ENCODE peak calls at places on chromosomes 3 and 15, in ten cellular contexts. One of them, this sample, is unnamed. For H3K4me1, the result is how much of the 10 kb centered on the place peaks cover.

GRCh38 chr15:88901713-88902490 is 6.6 kb upstream of the HAPLN3 start:
- DNase-seq in esophagus squamous epithelium: no peak
- DNase-seq in endodermal cell: no peak
- DNase-seq in heart left ventricle: no peak
- DNase-seq in upper lobe of left lung: no peak
- DNase-seq in astrocyte: no peak
- DNase-seq in uterus: no peak
- DNase-seq in fibroblast of lung: no peak
- DNase-seq in OCI-LY7: no peak
- DNase-seq in body of pancreas: no peak
- DNase-seq in this sample: no peak

GRCh38 chr3:127706312-127706711 is 33.6 kb downstream of the ABTB1 start:
- DNase-seq in esophagus squamous epithelium: no peak
- DNase-seq in endodermal cell: peak
- DNase-seq in heart left ventricle: peak
- DNase-seq in upper lobe of left lung: peak
- DNase-seq in astrocyte: no peak
- DNase-seq in uterus: no peak
- DNase-seq in fibroblast of lung: no peak
- DNase-seq in OCI-LY7: no peak
- DNase-seq in body of pancreas: no peak
- DNase-seq in this sample: peak

GRCh38 chr3:129429597-129429996 is 1.2 kb upstream of the EFCAB12 start:
- DNase-seq in esophagus squamous epithelium: no peak
- DNase-seq in endodermal cell: peak
- DNase-seq in heart left ventricle: no peak
- DNase-seq in upper lobe of left lung: no peak
- DNase-seq in astrocyte: no peak
- DNase-seq in uterus: no peak
- DNase-seq in fibroblast of lung: no peak
- DNase-seq in OCI-LY7: no peak
- DNase-seq in body of pancreas: no peak
- DNase-seq in this sample: no peak

GRCh38 chr15:71730277-71731144 is 79.8 kb upstream of the NR2E3 start:
- DNase-seq in esophagus squamous epithelium: no peak
- DNase-seq in endodermal cell: peak
- DNase-seq in heart left ventricle: peak
- DNase-seq in upper lobe of left lung: peak
- DNase-seq in astrocyte: peak
- DNase-seq in uterus: peak
- DNase-seq in fibroblast of lung: peak
- DNase-seq in OCI-LY7: peak
- DNase-seq in body of pancreas: peak
- DNase-seq in this sample: no peak

GRCh38 chr3:16896094-16896627 is 11.4 kb downstream of the PLCL2 start:
- DNase-seq in esophagus squamous epithelium: no peak
- DNase-seq in endodermal cell: no peak
- DNase-seq in heart left ventricle: no peak
- DNase-seq in upper lobe of left lung: no peak
- DNase-seq in astrocyte: no peak
- DNase-seq in uterus: no peak
- DNase-seq in fibroblast of lung: no peak
- DNase-seq in OCI-LY7: no peak
- DNase-seq in body of pancreas: no peak
- DNase-seq in this sample: no peak

GRCh38 chr15:99104788-99105515 is at the start of gene SYNM:
- DNase-seq in esophagus squamous epithelium: no peak
- DNase-seq in endodermal cell: peak
- DNase-seq in heart left ventricle: peak
- DNase-seq in upper lobe of left lung: peak
- DNase-seq in astrocyte: peak
- DNase-seq in uterus: peak
- DNase-seq in fibroblast of lung: peak
- DNase-seq in OCI-LY7: peak
- DNase-seq in body of pancreas: peak
- DNase-seq in this sample: peak

GRCh38 chr15:65372787-65373067 is 5.1 kb downstream of the IGDCC3 start:
- DNase-seq in esophagus squamous epithelium: no peak
- DNase-seq in endodermal cell: no peak
- DNase-seq in heart left ventricle: no peak
- DNase-seq in upper lobe of left lung: no peak
- DNase-seq in astrocyte: no peak
- DNase-seq in uterus: no peak
- DNase-seq in fibroblast of lung: no peak
- DNase-seq in OCI-LY7: no peak
- DNase-seq in body of pancreas: no peak
- DNase-seq in this sample: no peak

GRCh38 chr3:48957006-48957705 is 32.9 kb upstream of the P4HTM start:
- DNase-seq in esophagus squamous epithelium: no peak
- DNase-seq in endodermal cell: no peak
- DNase-seq in heart left ventricle: no peak
- DNase-seq in upper lobe of left lung: no peak
- DNase-seq in astrocyte: no peak
- DNase-seq in uterus: no peak
- DNase-seq in fibroblast of lung: no peak
- DNase-seq in OCI-LY7: no peak
- DNase-seq in body of pancreas: no peak
- DNase-seq in this sample: no peak

GRCh38 chr3:159764211-159765024 is 224.2 kb upstream of the IL12A start:
- DNase-seq in esophagus squamous epithelium: no peak
- DNase-seq in endodermal cell: no peak
- DNase-seq in heart left ventricle: peak
- DNase-seq in upper lobe of left lung: peak
- DNase-seq in astrocyte: peak
- DNase-seq in uterus: no peak
- DNase-seq in fibroblast of lung: peak
- DNase-seq in OCI-LY7: no peak
- DNase-seq in body of pancreas: peak
- DNase-seq in this sample: peak

GRCh38 chr3:73623996-73624362 is 762 bp downstream of the PDZRN3 start:
- DNase-seq in esophagus squamous epithelium: no peak
- DNase-seq in endodermal cell: peak
- DNase-seq in heart left ventricle: peak
- DNase-seq in upper lobe of left lung: no peak
- DNase-seq in astrocyte: peak
- DNase-seq in uterus: peak
- DNase-seq in fibroblast of lung: peak
- DNase-seq in OCI-LY7: no peak
- DNase-seq in body of pancreas: peak
- DNase-seq in this sample: peak
- H3K4me3 ChIP-seq in esophagus squamous epithelium: peak
- H3K4me3 ChIP-seq in endodermal cell: peak
- H3K4me3 ChIP-seq in heart left ventricle: peak
- H3K4me3 ChIP-seq in upper lobe of left lung: peak
- H3K4me3 ChIP-seq in astrocyte: peak
- H3K4me3 ChIP-seq in uterus: peak
- H3K4me3 ChIP-seq in fibroblast of lung: peak
- H3K4me3 ChIP-seq in OCI-LY7: no peak
- H3K4me3 ChIP-seq in body of pancreas: peak
- H3K4me3 ChIP-seq in this sample: peak

GRCh38 chr15:39139431-39140059 is 441.3 kb upstream of the THBS1 start:
- DNase-seq in esophagus squamous epithelium: no peak
- DNase-seq in endodermal cell: no peak
- DNase-seq in heart left ventricle: no peak
- DNase-seq in upper lobe of left lung: no peak
- DNase-seq in astrocyte: no peak
- DNase-seq in uterus: no peak
- DNase-seq in fibroblast of lung: no peak
- DNase-seq in OCI-LY7: no peak
- DNase-seq in body of pancreas: no peak
- DNase-seq in this sample: no peak

GRCh38 chr15:39134282-39134681 is 446.6 kb upstream of the THBS1 start:
- DNase-seq in esophagus squamous epithelium: no peak
- DNase-seq in endodermal cell: no peak
- DNase-seq in heart left ventricle: no peak
- DNase-seq in upper lobe of left lung: no peak
- DNase-seq in astrocyte: no peak
- DNase-seq in uterus: no peak
- DNase-seq in fibroblast of lung: no peak
- DNase-seq in OCI-LY7: no peak
- DNase-seq in body of pancreas: no peak
- DNase-seq in this sample: no peak

GRCh38 chr15:39132071-39132470 is 448.8 kb upstream of the THBS1 start:
- DNase-seq in esophagus squamous epithelium: no peak
- DNase-seq in endodermal cell: no peak
- DNase-seq in heart left ventricle: no peak
- DNase-seq in upper lobe of left lung: no peak
- DNase-seq in astrocyte: no peak
- DNase-seq in uterus: no peak
- DNase-seq in fibroblast of lung: no peak
- DNase-seq in OCI-LY7: no peak
- DNase-seq in body of pancreas: no peak
- DNase-seq in this sample: no peak

GRCh38 chr15:39133201-39133600 is 447.7 kb upstream of the THBS1 start:
- DNase-seq in esophagus squamous epithelium: no peak
- DNase-seq in endodermal cell: no peak
- DNase-seq in heart left ventricle: no peak
- DNase-seq in upper lobe of left lung: no peak
- DNase-seq in astrocyte: peak
- DNase-seq in uterus: no peak
- DNase-seq in fibroblast of lung: peak
- DNase-seq in OCI-LY7: no peak
- DNase-seq in body of pancreas: no peak
- DNase-seq in this sample: no peak

GRCh38 chr15:39135989-39136388 is 444.9 kb upstream of the THBS1 start:
- DNase-seq in esophagus squamous epithelium: no peak
- DNase-seq in endodermal cell: no peak
- DNase-seq in heart left ventricle: no peak
- DNase-seq in upper lobe of left lung: no peak
- DNase-seq in astrocyte: peak
- DNase-seq in uterus: no peak
- DNase-seq in fibroblast of lung: peak
- DNase-seq in OCI-LY7: no peak
- DNase-seq in body of pancreas: no peak
- DNase-seq in this sample: no peak
- H3K4me1 ChIP-seq in esophagus squamous epithelium: under half
- H3K4me1 ChIP-seq in endodermal cell: under half
- H3K4me1 ChIP-seq in heart left ventricle: under half
- H3K4me1 ChIP-seq in upper lobe of left lung: under half
- H3K4me1 ChIP-seq in astrocyte: under half
- H3K4me1 ChIP-seq in uterus: under half
- H3K4me1 ChIP-seq in fibroblast of lung: under half
- H3K4me1 ChIP-seq in OCI-LY7: under half
- H3K4me1 ChIP-seq in body of pancreas: under half
- H3K4me1 ChIP-seq in this sample: under half

GRCh38 chr3:65048151-65048550 is 360.4 kb upstream of the ADAMTS9 start:
- DNase-seq in esophagus squamous epithelium: no peak
- DNase-seq in endodermal cell: no peak
- DNase-seq in heart left ventricle: no peak
- DNase-seq in upper lobe of left lung: no peak
- DNase-seq in astrocyte: no peak
- DNase-seq in uterus: no peak
- DNase-seq in fibroblast of lung: no peak
- DNase-seq in OCI-LY7: no peak
- DNase-seq in body of pancreas: no peak
- DNase-seq in this sample: no peak

GRCh38 chr3:65052101-65052500 is 364.3 kb upstream of the ADAMTS9 start:
- DNase-seq in esophagus squamous epithelium: no peak
- DNase-seq in endodermal cell: no peak
- DNase-seq in heart left ventricle: no peak
- DNase-seq in upper lobe of left lung: no peak
- DNase-seq in astrocyte: peak
- DNase-seq in uterus: no peak
- DNase-seq in fibroblast of lung: peak
- DNase-seq in OCI-LY7: no peak
- DNase-seq in body of pancreas: no peak
- DNase-seq in this sample: no peak
- H3K27ac ChIP-seq in esophagus squamous epithelium: no peak
- H3K27ac ChIP-seq in endodermal cell: no peak
- H3K27ac ChIP-seq in heart left ventricle: no peak
- H3K27ac ChIP-seq in upper lobe of left lung: no peak
- H3K27ac ChIP-seq in astrocyte: no peak
- H3K27ac ChIP-seq in uterus: no peak
- H3K27ac ChIP-seq in fibroblast of lung: no peak
- H3K27ac ChIP-seq in OCI-LY7: no peak
- H3K27ac ChIP-seq in body of pancreas: no peak
- H3K27ac ChIP-seq in this sample: no peak

GRCh38 chr15:36332301-36332700 is 247.1 kb upstream of the CDIN1 start:
- DNase-seq in esophagus squamous epithelium: no peak
- DNase-seq in endodermal cell: no peak
- DNase-seq in heart left ventricle: no peak
- DNase-seq in upper lobe of left lung: no peak
- DNase-seq in astrocyte: peak
- DNase-seq in uterus: no peak
- DNase-seq in fibroblast of lung: peak
- DNase-seq in OCI-LY7: no peak
- DNase-seq in body of pancreas: no peak
- DNase-seq in this sample: no peak

GRCh38 chr15:36335659-36336058 is 243.8 kb upstream of the CDIN1 start:
- DNase-seq in esophagus squamous epithelium: no peak
- DNase-seq in endodermal cell: no peak
- DNase-seq in heart left ventricle: no peak
- DNase-seq in upper lobe of left lung: no peak
- DNase-seq in astrocyte: no peak
- DNase-seq in uterus: no peak
- DNase-seq in fibroblast of lung: no peak
- DNase-seq in OCI-LY7: no peak
- DNase-seq in body of pancreas: no peak
- DNase-seq in this sample: no peak

GRCh38 chr15:36332896-36333295 is 246.5 kb upstream of the CDIN1 start:
- DNase-seq in esophagus squamous epithelium: no peak
- DNase-seq in endodermal cell: no peak
- DNase-seq in heart left ventricle: no peak
- DNase-seq in upper lobe of left lung: no peak
- DNase-seq in astrocyte: no peak
- DNase-seq in uterus: no peak
- DNase-seq in fibroblast of lung: no peak
- DNase-seq in OCI-LY7: no peak
- DNase-seq in body of pancreas: no peak
- DNase-seq in this sample: no peak

GRCh38 chr15:36335211-36335610 is 244.2 kb upstream of the CDIN1 start:
- DNase-seq in esophagus squamous epithelium: no peak
- DNase-seq in endodermal cell: no peak
- DNase-seq in heart left ventricle: no peak
- DNase-seq in upper lobe of left lung: no peak
- DNase-seq in astrocyte: no peak
- DNase-seq in uterus: no peak
- DNase-seq in fibroblast of lung: no peak
- DNase-seq in OCI-LY7: no peak
- DNase-seq in body of pancreas: no peak
- DNase-seq in this sample: no peak

GRCh38 chr15:36334059-36334458 is 245.4 kb upstream of the CDIN1 start:
- DNase-seq in esophagus squamous epithelium: no peak
- DNase-seq in endodermal cell: no peak
- DNase-seq in heart left ventricle: no peak
- DNase-seq in upper lobe of left lung: no peak
- DNase-seq in astrocyte: peak
- DNase-seq in uterus: no peak
- DNase-seq in fibroblast of lung: peak
- DNase-seq in OCI-LY7: no peak
- DNase-seq in body of pancreas: no peak
- DNase-seq in this sample: no peak
- H3K4me3 ChIP-seq in esophagus squamous epithelium: no peak
- H3K4me3 ChIP-seq in endodermal cell: no peak
- H3K4me3 ChIP-seq in heart left ventricle: no peak
- H3K4me3 ChIP-seq in upper lobe of left lung: no peak
- H3K4me3 ChIP-seq in astrocyte: no peak
- H3K4me3 ChIP-seq in uterus: no peak
- H3K4me3 ChIP-seq in fibroblast of lung: no peak
- H3K4me3 ChIP-seq in OCI-LY7: no peak
- H3K4me3 ChIP-seq in body of pancreas: no peak
- H3K4me3 ChIP-seq in this sample: no peak

This sample was measured in psoas muscle.